ENCODE peak calls at places on chromosomes 2 and 18, in nine cellular contexts. Z, Q, R, L, D, S, H, N and G are unnamed samples.

GRCh38 chr2:118847447-118848172 is at the start of gene EN1:
- DNase-seq in D (no peak), N (no peak), Q (no peak), Z (no peak), R (peak), H (no peak), S (no peak), L (no peak), G (no peak)

GRCh38 chr18:13483316-13484270 is 242.8 kb downstream of the FAM210A start:
- DNase-seq in D (no peak), Q (no peak), Z (no peak), R (no peak), H (no peak), L (no peak), N (no peak), S (no peak), G (no peak)

GRCh38 chr2:239288951-239289481 is 111.8 kb downstream of the HDAC4 start:
- DNase-seq in D (peak), Q (no peak), H (no peak), Z (no peak), R (no peak), S (peak), L (no peak), N (no peak), G (peak)

GRCh38 chr2:196036442-196036841 is 32.2 kb downstream of the DNAH7 start:
- DNase-seq in H (no peak), N (no peak), Z (no peak), L (no peak), R (no peak), Q (no peak), D (no peak), S (no peak), G (no peak)

GRCh38 chr18:74806073-74806472 is 208.4 kb downstream of the ZNF407 start:
- DNase-seq in S (no peak), D (no peak), N (no peak), Z (no peak), Q (no peak), L (no peak), R (no peak), H (peak), G (no peak)

GRCh38 chr2:96157649-96158553 is 12.7 kb upstream of the DUSP2 start:
- DNase-seq in L (no peak), Q (peak), D (peak), N (no peak), Z (peak), H (no peak), S (no peak), R (peak), G (peak)

GRCh38 chr2:190535119-190535439 is 557 bp upstream of the NEMP2 start:
- DNase-seq in S (no peak), D (no peak), R (no peak), Q (no peak), H (no peak), L (no peak), Z (no peak), N (no peak), G (no peak)

GRCh38 chr2:152403395-152403794 is 68.4 kb downstream of the FMNL2 start:
- DNase-seq in N (no peak), R (no peak), H (no peak), D (no peak), Q (no peak), S (no peak), L (no peak), Z (no peak), G (no peak)

GRCh38 chr2:13652531-13653313 is 936.0 kb downstream of the TRIB2 start:
- DNase-seq in L (peak), H (peak), Q (no peak), Z (no peak), S (peak), R (no peak), D (no peak), N (peak), G (no peak)